ENCODE peak calls at places on chromosomes 2 and 18, in eight cellular contexts. One of them, this sample, is unnamed.

GRCh38 chr2:86223682-86224560 is 24.7 kb downstream of the MRPL35 start:
- DNase-seq in T-helper 2 cell: no peak
- DNase-seq in KG1: no peak
- DNase-seq in T-helper 1 cell: no peak
- DNase-seq in GM06990: no peak
- DNase-seq in germinal center: no peak
- DNase-seq in neuronal stem cell: no peak
- DNase-seq in T-cell: no peak
- DNase-seq in this sample: no peak

GRCh38 chr2:156580501-156580900 is 144.3 kb downstream of the GPD2 start:
- DNase-seq in T-helper 2 cell: no peak
- DNase-seq in T-helper 1 cell: peak
- DNase-seq in KG1: no peak
- DNase-seq in T-cell: no peak
- DNase-seq in germinal center: no peak
- DNase-seq in neuronal stem cell: no peak
- DNase-seq in GM06990: no peak
- DNase-seq in this sample: no peak

GRCh38 chr18:59469463-59470180 is 110.6 kb upstream of the LMAN1 start:
- DNase-seq in neuronal stem cell: no peak
- DNase-seq in T-helper 1 cell: no peak
- DNase-seq in T-cell: no peak
- DNase-seq in germinal center: no peak
- DNase-seq in GM06990: no peak
- DNase-seq in KG1: no peak
- DNase-seq in T-helper 2 cell: no peak
- DNase-seq in this sample: no peak

GRCh38 chr2:186503827-186504606 is 18.0 kb downstream of the ZC3H15 start:
- DNase-seq in T-helper 1 cell: peak
- DNase-seq in T-helper 2 cell: no peak
- DNase-seq in GM06990: no peak
- DNase-seq in neuronal stem cell: no peak
- DNase-seq in germinal center: no peak
- DNase-seq in KG1: no peak
- DNase-seq in T-cell: no peak
- DNase-seq in this sample: no peak

GRCh38 chr2:44551001-44551400 is 189.3 kb downstream of the CAMKMT start:
- DNase-seq in neuronal stem cell: no peak
- DNase-seq in T-helper 2 cell: no peak
- DNase-seq in T-helper 1 cell: no peak
- DNase-seq in GM06990: no peak
- DNase-seq in KG1: no peak
- DNase-seq in T-cell: no peak
- DNase-seq in germinal center: no peak
- DNase-seq in this sample: no peak

GRCh38 chr2:112542974-112543760 is 902 bp downstream of the POLR1B start:
- DNase-seq in T-helper 1 cell: peak
- DNase-seq in T-helper 2 cell: no peak
- DNase-seq in T-cell: no peak
- DNase-seq in KG1: peak
- DNase-seq in germinal center: peak
- DNase-seq in neuronal stem cell: no peak
- DNase-seq in GM06990: no peak
- DNase-seq in this sample: no peak

GRCh38 chr2:59932341-59932740 is 621.1 kb downstream of the BCL11A start:
- DNase-seq in T-helper 2 cell: no peak
- DNase-seq in GM06990: no peak
- DNase-seq in germinal center: no peak
- DNase-seq in T-helper 1 cell: no peak
- DNase-seq in neuronal stem cell: no peak
- DNase-seq in KG1: no peak
- DNase-seq in T-cell: no peak
- DNase-seq in this sample: no peak

GRCh38 chr2:13682878-13683277 is 949.6 kb upstream of the LRATD1 start:
- DNase-seq in T-cell: no peak
- DNase-seq in KG1: no peak
- DNase-seq in GM06990: no peak
- DNase-seq in T-helper 2 cell: no peak
- DNase-seq in neuronal stem cell: no peak
- DNase-seq in T-helper 1 cell: no peak
- DNase-seq in germinal center: no peak
- DNase-seq in this sample: no peak

GRCh38 chr2:239142296-239142695 is 258.5 kb downstream of the HDAC4 start:
- DNase-seq in T-cell: no peak
- DNase-seq in neuronal stem cell: no peak
- DNase-seq in GM06990: no peak
- DNase-seq in T-helper 2 cell: no peak
- DNase-seq in germinal center: no peak
- DNase-seq in KG1: no peak
- DNase-seq in T-helper 1 cell: no peak
- DNase-seq in this sample: no peak

GRCh38 chr18:79940126-79940813 is 11.2 kb downstream of the SLC66A2 start:
- DNase-seq in neuronal stem cell: no peak
- DNase-seq in germinal center: no peak
- DNase-seq in T-cell: no peak
- DNase-seq in T-helper 1 cell: no peak
- DNase-seq in GM06990: no peak
- DNase-seq in KG1: no peak
- DNase-seq in T-helper 2 cell: no peak
- DNase-seq in this sample: no peak

GRCh38 chr2:211085056-211085680 is 528.8 kb downstream of the CPS1 start:
- DNase-seq in germinal center: peak
- DNase-seq in KG1: no peak
- DNase-seq in T-helper 1 cell: peak
- DNase-seq in neuronal stem cell: peak
- DNase-seq in GM06990: no peak
- DNase-seq in T-helper 2 cell: no peak
- DNase-seq in T-cell: no peak
- DNase-seq in this sample: no peak

GRCh38 chr18:54717673-54718435 is 110.4 kb upstream of the RAB27B start:
- DNase-seq in GM06990: peak
- DNase-seq in T-helper 1 cell: peak
- DNase-seq in T-helper 2 cell: peak
- DNase-seq in KG1: peak
- DNase-seq in neuronal stem cell: no peak
- DNase-seq in T-cell: peak
- DNase-seq in germinal center: peak
- DNase-seq in this sample: no peak

GRCh38 chr18:39825485-39825884 is 2129.5 kb upstream of the PIK3C3 start:
- DNase-seq in KG1: no peak
- DNase-seq in neuronal stem cell: no peak
- DNase-seq in T-helper 2 cell: no peak
- DNase-seq in germinal center: no peak
- DNase-seq in T-cell: no peak
- DNase-seq in GM06990: no peak
- DNase-seq in T-helper 1 cell: no peak
- DNase-seq in this sample: no peak

GRCh38 chr2:222105046-222105445 is 193.8 kb downstream of the PAX3 start:
- DNase-seq in KG1: no peak
- DNase-seq in GM06990: no peak
- DNase-seq in germinal center: no peak
- DNase-seq in T-helper 2 cell: no peak
- DNase-seq in T-helper 1 cell: no peak
- DNase-seq in T-cell: no peak
- DNase-seq in neuronal stem cell: no peak
- DNase-seq in this sample: no peak

GRCh38 chr18:55234366-55235093 is 275.3 kb upstream of the CCDC68 start:
- DNase-seq in T-helper 1 cell: peak
- DNase-seq in KG1: peak
- DNase-seq in germinal center: peak
- DNase-seq in neuronal stem cell: peak
- DNase-seq in T-cell: peak
- DNase-seq in T-helper 2 cell: no peak
- DNase-seq in GM06990: no peak
- DNase-seq in this sample: peak

GRCh38 chr2:71100195-71100964 is 29.6 kb downstream of the MCEE start:
- DNase-seq in T-helper 1 cell: peak
- DNase-seq in T-cell: no peak
- DNase-seq in T-helper 2 cell: no peak
- DNase-seq in GM06990: no peak
- DNase-seq in germinal center: peak
- DNase-seq in neuronal stem cell: peak
- DNase-seq in KG1: no peak
- DNase-seq in this sample: no peak

GRCh38 chr18:12283256-12283655 is 24.8 kb upstream of the TUBB6 start:
- DNase-seq in T-helper 2 cell: no peak
- DNase-seq in T-cell: no peak
- DNase-seq in neuronal stem cell: no peak
- DNase-seq in GM06990: no peak
- DNase-seq in KG1: no peak
- DNase-seq in T-helper 1 cell: no peak
- DNase-seq in germinal center: no peak
- DNase-seq in this sample: no peak

GRCh38 chr2:127917916-127918315 is 32.2 kb upstream of the AMMECR1L start:
- DNase-seq in KG1: no peak
- DNase-seq in neuronal stem cell: no peak
- DNase-seq in T-helper 2 cell: no peak
- DNase-seq in T-cell: no peak
- DNase-seq in GM06990: no peak
- DNase-seq in germinal center: no peak
- DNase-seq in T-helper 1 cell: no peak
- DNase-seq in this sample: no peak

GRCh38 chr2:68912732-68913131 is 40.0 kb downstream of the GKN2 start:
- DNase-seq in KG1: no peak
- DNase-seq in neuronal stem cell: no peak
- DNase-seq in T-helper 2 cell: peak
- DNase-seq in T-helper 1 cell: peak
- DNase-seq in germinal center: no peak
- DNase-seq in T-cell: peak
- DNase-seq in GM06990: no peak
- DNase-seq in this sample: no peak

GRCh38 chr18:49980869-49981268 is 167.5 kb upstream of the ACAA2 start:
- DNase-seq in neuronal stem cell: no peak
- DNase-seq in T-helper 1 cell: no peak
- DNase-seq in T-cell: no peak
- DNase-seq in KG1: no peak
- DNase-seq in GM06990: no peak
- DNase-seq in T-helper 2 cell: no peak
- DNase-seq in germinal center: no peak
- DNase-seq in this sample: no peak